ENCODE peak calls at places on chromosomes 1 and 21, in eight cellular contexts. One of them, this sample, is unnamed.

GRCh38 chr1:233844275-233844674 is 60.2 kb upstream of the SLC35F3 start:
- DNase-seq in WERI-Rb-1: no peak
- DNase-seq in endothelial cell of umbilical vein: no peak
- DNase-seq in cardiac fibroblast: no peak
- DNase-seq in skeletal muscle cell: no peak
- DNase-seq in fibroblast of lung: no peak
- DNase-seq in epithelial cell of esophagus: no peak
- DNase-seq in left ventricle myocardium inferior: no peak
- DNase-seq in this sample: no peak

GRCh38 chr1:15799004-15799867 is 8.2 kb downstream of the UQCRHL start:
- DNase-seq in WERI-Rb-1: no peak
- DNase-seq in endothelial cell of umbilical vein: peak
- DNase-seq in cardiac fibroblast: peak
- DNase-seq in skeletal muscle cell: peak
- DNase-seq in fibroblast of lung: peak
- DNase-seq in epithelial cell of esophagus: peak
- DNase-seq in left ventricle myocardium inferior: peak
- DNase-seq in this sample: peak

GRCh38 chr21:27021801-27022200 is 54.9 kb upstream of the ADAMTS5 start:
- DNase-seq in WERI-Rb-1: no peak
- DNase-seq in endothelial cell of umbilical vein: no peak
- DNase-seq in cardiac fibroblast: no peak
- DNase-seq in skeletal muscle cell: no peak
- DNase-seq in fibroblast of lung: no peak
- DNase-seq in epithelial cell of esophagus: no peak
- DNase-seq in left ventricle myocardium inferior: no peak
- DNase-seq in this sample: no peak

GRCh38 chr1:37474697-37475379 is 458 bp downstream of the ZC3H12A start:
- DNase-seq in WERI-Rb-1: no peak
- DNase-seq in endothelial cell of umbilical vein: no peak
- DNase-seq in cardiac fibroblast: peak
- DNase-seq in skeletal muscle cell: no peak
- DNase-seq in fibroblast of lung: peak
- DNase-seq in epithelial cell of esophagus: no peak
- DNase-seq in left ventricle myocardium inferior: no peak
- DNase-seq in this sample: peak

GRCh38 chr1:62941780-62942179 is 157.8 kb downstream of the ATG4C start:
- DNase-seq in WERI-Rb-1: no peak
- DNase-seq in endothelial cell of umbilical vein: no peak
- DNase-seq in cardiac fibroblast: no peak
- DNase-seq in skeletal muscle cell: no peak
- DNase-seq in fibroblast of lung: no peak
- DNase-seq in epithelial cell of esophagus: no peak
- DNase-seq in left ventricle myocardium inferior: no peak
- DNase-seq in this sample: no peak

GRCh38 chr1:213375002-213375401 is 324.0 kb downstream of the RPS6KC1 start:
- DNase-seq in WERI-Rb-1: no peak
- DNase-seq in endothelial cell of umbilical vein: no peak
- DNase-seq in cardiac fibroblast: no peak
- DNase-seq in skeletal muscle cell: no peak
- DNase-seq in fibroblast of lung: no peak
- DNase-seq in epithelial cell of esophagus: no peak
- DNase-seq in left ventricle myocardium inferior: no peak
- DNase-seq in this sample: no peak

GRCh38 chr1:10378071-10378841 is 20.6 kb upstream of the PGD start:
- DNase-seq in WERI-Rb-1: no peak
- DNase-seq in endothelial cell of umbilical vein: peak
- DNase-seq in cardiac fibroblast: peak
- DNase-seq in skeletal muscle cell: peak
- DNase-seq in fibroblast of lung: peak
- DNase-seq in epithelial cell of esophagus: peak
- DNase-seq in left ventricle myocardium inferior: peak
- DNase-seq in this sample: peak

GRCh38 chr1:111920221-111921024 is 69.0 kb downstream of the KCND3 start:
- DNase-seq in WERI-Rb-1: no peak
- DNase-seq in endothelial cell of umbilical vein: no peak
- DNase-seq in cardiac fibroblast: peak
- DNase-seq in skeletal muscle cell: no peak
- DNase-seq in fibroblast of lung: peak
- DNase-seq in epithelial cell of esophagus: peak
- DNase-seq in left ventricle myocardium inferior: peak
- DNase-seq in this sample: peak

GRCh38 chr21:32921632-32922230 is 104.0 kb upstream of the OLIG2 start:
- DNase-seq in WERI-Rb-1: peak
- DNase-seq in endothelial cell of umbilical vein: peak
- DNase-seq in cardiac fibroblast: no peak
- DNase-seq in skeletal muscle cell: no peak
- DNase-seq in fibroblast of lung: no peak
- DNase-seq in epithelial cell of esophagus: peak
- DNase-seq in left ventricle myocardium inferior: no peak
- DNase-seq in this sample: no peak

GRCh38 chr1:234721476-234722266 is 111.7 kb upstream of the IRF2BP2 start:
- DNase-seq in WERI-Rb-1: no peak
- DNase-seq in endothelial cell of umbilical vein: peak
- DNase-seq in cardiac fibroblast: peak
- DNase-seq in skeletal muscle cell: peak
- DNase-seq in fibroblast of lung: peak
- DNase-seq in epithelial cell of esophagus: no peak
- DNase-seq in left ventricle myocardium inferior: peak
- DNase-seq in this sample: peak

GRCh38 chr1:42935313-42935624 is 23.4 kb downstream of the SLC2A1 start:
- DNase-seq in WERI-Rb-1: no peak
- DNase-seq in endothelial cell of umbilical vein: no peak
- DNase-seq in cardiac fibroblast: no peak
- DNase-seq in skeletal muscle cell: no peak
- DNase-seq in fibroblast of lung: no peak
- DNase-seq in epithelial cell of esophagus: peak
- DNase-seq in left ventricle myocardium inferior: no peak
- DNase-seq in this sample: no peak

GRCh38 chr1:55958498-55958897 is 620.9 kb downstream of the PLPP3 start:
- DNase-seq in WERI-Rb-1: no peak
- DNase-seq in endothelial cell of umbilical vein: no peak
- DNase-seq in cardiac fibroblast: no peak
- DNase-seq in skeletal muscle cell: no peak
- DNase-seq in fibroblast of lung: peak
- DNase-seq in epithelial cell of esophagus: no peak
- DNase-seq in left ventricle myocardium inferior: no peak
- DNase-seq in this sample: peak

GRCh38 chr1:180168786-180169640 is 14.3 kb downstream of the QSOX1 start:
- DNase-seq in WERI-Rb-1: peak
- DNase-seq in endothelial cell of umbilical vein: peak
- DNase-seq in cardiac fibroblast: peak
- DNase-seq in skeletal muscle cell: no peak
- DNase-seq in fibroblast of lung: no peak
- DNase-seq in epithelial cell of esophagus: peak
- DNase-seq in left ventricle myocardium inferior: no peak
- DNase-seq in this sample: no peak

GRCh38 chr1:218473527-218473926 is 128.4 kb downstream of the TGFB2 start:
- DNase-seq in WERI-Rb-1: no peak
- DNase-seq in endothelial cell of umbilical vein: peak
- DNase-seq in cardiac fibroblast: no peak
- DNase-seq in skeletal muscle cell: no peak
- DNase-seq in fibroblast of lung: peak
- DNase-seq in epithelial cell of esophagus: no peak
- DNase-seq in left ventricle myocardium inferior: no peak
- DNase-seq in this sample: peak

GRCh38 chr1:9004031-9004730 is 22.0 kb downstream of the SLC2A7 start:
- DNase-seq in WERI-Rb-1: no peak
- DNase-seq in endothelial cell of umbilical vein: no peak
- DNase-seq in cardiac fibroblast: no peak
- DNase-seq in skeletal muscle cell: no peak
- DNase-seq in fibroblast of lung: no peak
- DNase-seq in epithelial cell of esophagus: no peak
- DNase-seq in left ventricle myocardium inferior: no peak
- DNase-seq in this sample: no peak

GRCh38 chr1:160623860-160624259 is 23.0 kb downstream of the SLAMF1 start:
- DNase-seq in WERI-Rb-1: no peak
- DNase-seq in endothelial cell of umbilical vein: no peak
- DNase-seq in cardiac fibroblast: no peak
- DNase-seq in skeletal muscle cell: no peak
- DNase-seq in fibroblast of lung: no peak
- DNase-seq in epithelial cell of esophagus: no peak
- DNase-seq in left ventricle myocardium inferior: no peak
- DNase-seq in this sample: no peak

GRCh38 chr1:223363057-223363855 is 720 bp downstream of the SUSD4 start:
- DNase-seq in WERI-Rb-1: peak
- DNase-seq in endothelial cell of umbilical vein: no peak
- DNase-seq in cardiac fibroblast: peak
- DNase-seq in skeletal muscle cell: peak
- DNase-seq in fibroblast of lung: peak
- DNase-seq in epithelial cell of esophagus: no peak
- DNase-seq in left ventricle myocardium inferior: peak
- DNase-seq in this sample: peak

GRCh38 chr1:91092503-91092902 is 70.7 kb upstream of the ZNF644 start:
- DNase-seq in WERI-Rb-1: no peak
- DNase-seq in endothelial cell of umbilical vein: peak
- DNase-seq in cardiac fibroblast: no peak
- DNase-seq in skeletal muscle cell: no peak
- DNase-seq in fibroblast of lung: peak
- DNase-seq in epithelial cell of esophagus: peak
- DNase-seq in left ventricle myocardium inferior: no peak
- DNase-seq in this sample: no peak

GRCh38 chr21:43361127-43361492 is 65.8 kb downstream of the SIK1 start:
- DNase-seq in WERI-Rb-1: peak
- DNase-seq in endothelial cell of umbilical vein: no peak
- DNase-seq in cardiac fibroblast: no peak
- DNase-seq in skeletal muscle cell: no peak
- DNase-seq in fibroblast of lung: no peak
- DNase-seq in epithelial cell of esophagus: peak
- DNase-seq in left ventricle myocardium inferior: peak
- DNase-seq in this sample: no peak

GRCh38 chr1:6592441-6592840 is 10.2 kb downstream of the KLHL21 start:
- DNase-seq in WERI-Rb-1: no peak
- DNase-seq in endothelial cell of umbilical vein: no peak
- DNase-seq in cardiac fibroblast: no peak
- DNase-seq in skeletal muscle cell: no peak
- DNase-seq in fibroblast of lung: no peak
- DNase-seq in epithelial cell of esophagus: no peak
- DNase-seq in left ventricle myocardium inferior: no peak
- DNase-seq in this sample: no peak

GRCh38 chr1:197210426-197210825 is 57.6 kb upstream of the CRB1 start:
- DNase-seq in WERI-Rb-1: no peak
- DNase-seq in endothelial cell of umbilical vein: no peak
- DNase-seq in cardiac fibroblast: no peak
- DNase-seq in skeletal muscle cell: no peak
- DNase-seq in fibroblast of lung: peak
- DNase-seq in epithelial cell of esophagus: peak
- DNase-seq in left ventricle myocardium inferior: no peak
- DNase-seq in this sample: no peak

GRCh38 chr21:41667136-41667535 is 99.7 kb downstream of the RIPK4 start:
- DNase-seq in WERI-Rb-1: no peak
- DNase-seq in endothelial cell of umbilical vein: no peak
- DNase-seq in cardiac fibroblast: no peak
- DNase-seq in skeletal muscle cell: no peak
- DNase-seq in fibroblast of lung: no peak
- DNase-seq in epithelial cell of esophagus: no peak
- DNase-seq in left ventricle myocardium inferior: no peak
- DNase-seq in this sample: no peak

GRCh38 chr1:194056169-194056568 is 869.8 kb upstream of the B3GALT2 start:
- DNase-seq in WERI-Rb-1: no peak
- DNase-seq in endothelial cell of umbilical vein: no peak
- DNase-seq in cardiac fibroblast: peak
- DNase-seq in skeletal muscle cell: no peak
- DNase-seq in fibroblast of lung: peak
- DNase-seq in epithelial cell of esophagus: no peak
- DNase-seq in left ventricle myocardium inferior: no peak
- DNase-seq in this sample: peak

GRCh38 chr1:29639156-29639736 is 402.9 kb downstream of the PTPRU start:
- DNase-seq in WERI-Rb-1: no peak
- DNase-seq in endothelial cell of umbilical vein: no peak
- DNase-seq in cardiac fibroblast: no peak
- DNase-seq in skeletal muscle cell: no peak
- DNase-seq in fibroblast of lung: peak
- DNase-seq in epithelial cell of esophagus: peak
- DNase-seq in left ventricle myocardium inferior: no peak
- DNase-seq in this sample: no peak
- H3K4me3 ChIP-seq in WERI-Rb-1: no peak
- H3K4me3 ChIP-seq in endothelial cell of umbilical vein: no peak
- H3K4me3 ChIP-seq in cardiac fibroblast: no peak
- H3K4me3 ChIP-seq in skeletal muscle cell: no peak
- H3K4me3 ChIP-seq in fibroblast of lung: no peak
- H3K4me3 ChIP-seq in epithelial cell of esophagus: no peak
- H3K4me3 ChIP-seq in left ventricle myocardium inferior: no peak
- H3K4me3 ChIP-seq in this sample: no peak

DNA sequence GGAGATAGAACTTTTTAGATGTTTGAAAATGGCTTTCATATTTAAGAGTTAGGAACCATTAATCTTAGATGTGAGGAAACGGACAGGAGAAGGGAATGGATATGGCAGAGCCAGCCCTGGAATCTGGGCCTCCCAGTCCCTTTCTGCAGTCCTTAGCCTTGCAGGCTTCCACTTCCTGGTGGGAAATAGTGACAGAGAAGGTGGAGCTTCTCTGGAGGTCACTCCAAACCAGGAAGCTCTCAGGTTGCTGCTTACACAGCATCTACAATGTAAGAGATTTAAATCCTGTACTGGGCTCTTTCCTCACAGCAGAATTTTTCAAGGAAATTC is 2.5 kb downstream of the S100A11 start:
- DNase-seq in WERI-Rb-1: no peak
- DNase-seq in endothelial cell of umbilical vein: no peak
- DNase-seq in cardiac fibroblast: no peak
- DNase-seq in skeletal muscle cell: no peak
- DNase-seq in fibroblast of lung: no peak
- DNase-seq in epithelial cell of esophagus: no peak
- DNase-seq in left ventricle myocardium inferior: no peak
- DNase-seq in this sample: no peak
- H3K4me3 ChIP-seq in WERI-Rb-1: no peak
- H3K4me3 ChIP-seq in endothelial cell of umbilical vein: no peak
- H3K4me3 ChIP-seq in cardiac fibroblast: peak
- H3K4me3 ChIP-seq in skeletal muscle cell: peak
- H3K4me3 ChIP-seq in fibroblast of lung: peak
- H3K4me3 ChIP-seq in epithelial cell of esophagus: peak
- H3K4me3 ChIP-seq in left ventricle myocardium inferior: peak
- H3K4me3 ChIP-seq in this sample: peak

GRCh38 chr1:226542623-226543103 is 5.9 kb upstream of the STUM start:
- DNase-seq in WERI-Rb-1: no peak
- DNase-seq in endothelial cell of umbilical vein: peak
- DNase-seq in cardiac fibroblast: peak
- DNase-seq in skeletal muscle cell: no peak
- DNase-seq in fibroblast of lung: no peak
- DNase-seq in epithelial cell of esophagus: no peak
- DNase-seq in left ventricle myocardium inferior: peak
- DNase-seq in this sample: no peak
- H3K4me3 ChIP-seq in WERI-Rb-1: no peak
- H3K4me3 ChIP-seq in endothelial cell of umbilical vein: no peak
- H3K4me3 ChIP-seq in cardiac fibroblast: no peak
- H3K4me3 ChIP-seq in skeletal muscle cell: no peak
- H3K4me3 ChIP-seq in fibroblast of lung: no peak
- H3K4me3 ChIP-seq in epithelial cell of esophagus: no peak
- H3K4me3 ChIP-seq in left ventricle myocardium inferior: peak
- H3K4me3 ChIP-seq in this sample: no peak

DNA sequence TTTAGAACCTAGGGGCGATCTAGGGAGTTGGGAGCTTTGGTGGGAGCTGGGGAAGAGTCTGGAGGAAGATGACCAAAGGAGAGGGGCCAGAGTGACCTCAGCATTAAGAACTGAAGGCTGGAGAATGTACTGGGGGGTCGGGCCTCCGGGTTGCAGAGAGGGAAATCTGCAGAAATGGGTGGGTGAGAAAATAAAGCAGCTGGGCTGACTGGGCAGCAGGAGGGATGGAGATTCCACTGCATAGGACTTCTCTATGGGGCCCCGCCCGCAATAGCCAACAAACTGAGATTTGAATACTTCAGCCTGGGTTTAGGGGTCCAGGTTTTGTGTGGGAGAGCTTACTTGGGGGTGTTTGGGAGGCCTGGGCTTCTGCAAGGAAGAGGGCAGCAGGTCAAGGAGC is 1.6 kb upstream of the CRABP2 start:
- DNase-seq in WERI-Rb-1: no peak
- DNase-seq in endothelial cell of umbilical vein: no peak
- DNase-seq in cardiac fibroblast: no peak
- DNase-seq in skeletal muscle cell: no peak
- DNase-seq in fibroblast of lung: no peak
- DNase-seq in epithelial cell of esophagus: no peak
- DNase-seq in left ventricle myocardium inferior: no peak
- DNase-seq in this sample: no peak
- H3K4me3 ChIP-seq in WERI-Rb-1: peak
- H3K4me3 ChIP-seq in endothelial cell of umbilical vein: no peak
- H3K4me3 ChIP-seq in cardiac fibroblast: no peak
- H3K4me3 ChIP-seq in skeletal muscle cell: peak
- H3K4me3 ChIP-seq in fibroblast of lung: peak
- H3K4me3 ChIP-seq in epithelial cell of esophagus: no peak
- H3K4me3 ChIP-seq in left ventricle myocardium inferior: peak
- H3K4me3 ChIP-seq in this sample: no peak